ENCODE peak calls at places on chromosomes 16 and 17, in six cellular contexts. Z, L, Q, X, E and A are unnamed samples. For H3K4me1, the result is how much of the 10 kb centered on the place peaks cover.

GRCh38 chr17:48754500-48755261 is 26.1 kb upstream of the HOXB13 start:
- DNase-seq in Z (no peak), L (no peak), Q (no peak), X (no peak), E (no peak), A (no peak)

GRCh38 chr16:54031107-54031760 is 255.4 kb downstream of the IRX3 start:
- DNase-seq in Z (no peak), L (no peak), Q (no peak), X (no peak), E (no peak), A (no peak)

GRCh38 chr16:58046936-58047335 is 21.4 kb downstream of the MMP15 start:
- DNase-seq in Z (no peak), L (no peak), Q (no peak), X (no peak), E (no peak), A (no peak)

GRCh38 chr16:30185683-30186421 is 2.5 kb downstream of the CORO1A start:
- DNase-seq in Z (no peak), L (peak), Q (no peak), X (no peak), E (no peak), A (no peak)

GRCh38 chr16:7597677-7598076 is 265.0 kb downstream of the RBFOX1 start:
- DNase-seq in Z (no peak), L (no peak), Q (no peak), X (no peak), E (no peak), A (no peak)

GRCh38 chr17:64750891-64751677 is 89.0 kb upstream of the SMURF2 start:
- DNase-seq in Z (no peak), L (no peak), Q (no peak), X (no peak), E (no peak), A (no peak)

GRCh38 chr17:15409721-15410247 is 57.6 kb downstream of the CDRT4 start:
- DNase-seq in Z (no peak), L (no peak), Q (no peak), X (no peak), E (no peak), A (no peak)

GRCh38 chr17:1029196-1029911 is 32.4 kb downstream of the TIMM22 start:
- DNase-seq in Z (no peak), L (no peak), Q (no peak), X (no peak), E (no peak), A (no peak)

GRCh38 chr17:47844814-47845453 is 3.9 kb upstream of the SCRN2 start:
- DNase-seq in Z (no peak), L (no peak), Q (no peak), X (no peak), E (no peak), A (no peak)

DNA sequence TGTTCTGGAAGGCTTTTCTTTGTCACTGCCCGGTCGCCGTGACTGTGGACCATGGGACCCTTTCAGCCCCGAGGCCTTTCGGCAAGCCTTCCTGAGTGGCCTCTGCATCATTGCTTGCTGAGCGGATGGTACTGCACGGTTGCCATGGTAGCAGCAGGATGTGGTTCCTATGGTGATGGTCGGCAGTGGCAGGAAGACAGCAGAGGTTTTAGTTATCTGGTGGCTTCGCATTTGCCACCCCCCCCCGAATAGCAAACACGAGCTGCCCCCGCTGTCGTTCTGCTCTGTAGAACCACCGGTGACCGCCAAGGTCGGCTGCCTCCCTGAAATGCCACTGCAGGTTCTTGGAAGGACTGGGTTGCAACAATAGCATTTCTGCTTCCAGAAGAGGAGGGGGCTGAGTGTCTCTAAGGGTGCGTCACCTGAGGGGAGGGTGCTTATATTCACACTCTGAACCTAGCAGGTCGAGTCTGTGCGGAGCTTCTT is 76.6 kb downstream of the CMIP start:
- DNase-seq in Z (no peak), L (no peak), Q (no peak), X (peak), E (no peak), A (no peak)
- H3K4me1 ChIP-seq in Z (half or more), L (under half), Q (under half), X (under half), E (under half), A (under half)

GRCh38 chr16:84925092-84925772 is 86.1 kb downstream of the ZDHHC7 start:
- DNase-seq in Z (peak), L (no peak), Q (peak), X (peak), E (peak), A (peak)
- TF ChIP-seq ZNF274 in Z (no peak), L (no peak), Q (no peak), X (no peak), E (no peak), A (no peak)

DNA sequence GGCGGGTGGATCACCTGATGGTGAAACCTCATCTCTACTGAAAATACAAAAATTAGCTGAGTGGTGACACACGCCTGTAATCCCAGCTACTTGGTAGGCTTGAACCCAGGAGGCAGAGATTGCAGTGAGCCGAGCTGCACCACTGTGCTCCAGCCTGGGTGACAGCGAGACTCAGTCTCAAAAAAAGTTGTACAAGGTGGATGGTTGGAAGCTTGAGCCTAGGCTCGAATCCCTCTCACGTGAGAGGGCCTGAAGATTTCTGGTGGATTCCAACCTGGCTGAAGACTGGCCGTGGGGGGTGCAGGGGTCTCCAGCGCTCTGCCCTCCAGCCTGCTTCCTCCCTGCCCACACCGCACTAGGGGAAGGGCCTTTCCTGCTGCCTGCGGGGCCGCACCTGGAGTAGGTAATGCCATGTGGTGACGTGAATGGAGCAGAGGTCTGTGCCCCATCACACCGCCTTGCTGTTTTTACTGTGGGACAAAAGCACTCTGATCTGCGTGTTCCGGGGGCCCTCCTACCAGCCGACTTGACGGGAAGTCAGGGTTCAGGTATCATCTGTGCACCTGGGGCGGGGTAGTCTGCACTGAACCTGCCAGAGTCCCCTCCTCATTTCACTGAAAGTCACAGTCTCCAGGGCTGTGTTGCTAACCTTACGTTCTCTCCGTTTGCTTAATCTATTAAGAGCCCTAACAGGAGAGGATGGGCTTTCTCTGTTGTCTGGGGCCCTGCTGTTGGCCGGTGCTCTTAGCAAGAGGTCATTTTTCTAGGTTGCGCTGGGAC is 4.2 kb downstream of the RPL13 start:
- DNase-seq in Z (no peak), L (no peak), Q (peak), X (no peak), E (no peak), A (no peak)
- H3K4me3 ChIP-seq in Z (peak), L (peak), Q (peak), X (no peak), E (peak), A (no peak)

DNA sequence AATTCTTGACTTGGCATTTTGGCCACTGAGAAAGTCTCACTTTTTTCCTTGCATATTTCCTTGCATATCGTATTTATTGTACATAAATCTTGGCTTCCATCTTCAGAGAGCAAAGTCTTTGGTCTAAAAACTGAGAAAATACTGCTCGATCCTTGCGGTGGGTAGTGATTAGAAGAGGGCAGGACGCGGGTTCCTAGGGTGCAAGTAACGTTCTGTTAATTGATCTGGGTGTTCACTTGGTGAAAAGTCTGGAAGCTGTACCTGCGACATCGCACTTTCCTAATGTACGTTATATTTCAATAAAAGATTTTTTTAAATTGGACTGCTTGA is 758 bp upstream of the UBALD2 start:
- DNase-seq in Z (no peak), L (no peak), Q (no peak), X (no peak), E (no peak), A (no peak)
- H3K4me1 ChIP-seq in Z (under half), L (half or more), Q (half or more), X (under half), E (under half), A (under half)

DNA sequence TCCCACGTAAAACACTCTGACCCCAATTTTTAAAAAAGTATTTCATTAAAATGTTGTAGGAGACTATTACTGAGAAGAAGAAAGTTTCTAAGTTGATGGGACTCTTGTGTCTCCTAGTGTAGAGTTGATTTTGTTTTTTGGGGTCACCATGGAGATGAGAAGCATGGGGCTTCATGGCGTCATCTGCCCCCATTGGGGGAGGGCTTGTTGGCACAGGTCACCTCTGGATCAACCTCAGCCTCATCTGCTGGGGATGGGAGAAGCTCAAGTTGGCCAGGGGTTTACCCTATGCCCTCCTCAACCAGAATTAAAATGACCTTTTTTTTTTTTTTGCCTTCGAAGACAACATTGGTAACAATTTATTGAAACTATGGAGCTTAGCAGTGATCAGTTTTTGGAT is 28.3 kb downstream of the MSI2 start:
- DNase-seq in Z (no peak), L (no peak), Q (no peak), X (peak), E (no peak), A (no peak)
- TF ChIP-seq ZNF274 in Z (no peak), L (no peak), Q (no peak), X (no peak), E (no peak), A (no peak)

DNA sequence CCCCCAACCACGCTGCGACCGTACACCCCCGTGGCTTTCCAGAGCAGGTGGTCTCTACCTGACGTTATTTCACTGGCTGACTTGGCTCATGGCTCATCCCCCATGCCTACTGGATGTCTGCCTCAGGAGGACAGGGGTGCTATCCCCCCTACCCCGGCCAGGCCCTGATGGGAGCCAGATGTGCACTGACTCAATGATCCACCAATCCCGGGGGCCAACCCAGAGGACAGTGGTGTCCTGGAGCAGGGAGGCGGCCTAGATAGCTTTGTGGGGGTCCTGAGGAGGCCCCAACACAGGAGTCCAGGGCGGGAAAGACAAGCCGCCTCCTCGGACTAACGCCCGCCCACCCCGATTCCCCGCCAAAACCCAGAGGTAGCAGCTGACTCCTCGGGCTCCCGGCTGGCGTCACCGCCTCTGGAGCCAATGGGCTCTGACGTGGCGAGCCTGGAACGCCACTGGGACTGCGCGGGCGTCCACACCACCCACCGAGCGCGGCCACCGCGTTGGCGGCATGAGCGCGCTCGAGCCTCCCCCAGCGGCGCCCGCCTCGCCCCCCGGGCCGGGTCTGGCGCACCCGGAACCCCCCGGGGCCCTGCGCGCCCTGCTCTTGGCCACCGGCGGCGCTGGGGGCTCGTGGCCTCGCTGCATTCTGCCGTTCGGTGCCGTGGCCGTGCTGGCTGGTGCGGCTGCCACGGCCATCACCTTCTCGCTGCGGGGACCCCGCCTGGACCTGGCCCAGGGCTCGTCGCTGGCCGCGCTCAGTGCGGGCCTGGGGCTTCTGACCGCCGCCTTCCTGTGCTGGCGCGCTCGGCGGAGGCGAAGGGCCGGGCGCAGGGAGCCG is 3.6 kb upstream of the NTN3 start:
- DNase-seq in Z (peak), L (no peak), Q (no peak), X (no peak), E (no peak), A (no peak)
- H3K4me3 ChIP-seq in Z (peak), L (peak), Q (peak), X (no peak), E (peak), A (peak)

DNA sequence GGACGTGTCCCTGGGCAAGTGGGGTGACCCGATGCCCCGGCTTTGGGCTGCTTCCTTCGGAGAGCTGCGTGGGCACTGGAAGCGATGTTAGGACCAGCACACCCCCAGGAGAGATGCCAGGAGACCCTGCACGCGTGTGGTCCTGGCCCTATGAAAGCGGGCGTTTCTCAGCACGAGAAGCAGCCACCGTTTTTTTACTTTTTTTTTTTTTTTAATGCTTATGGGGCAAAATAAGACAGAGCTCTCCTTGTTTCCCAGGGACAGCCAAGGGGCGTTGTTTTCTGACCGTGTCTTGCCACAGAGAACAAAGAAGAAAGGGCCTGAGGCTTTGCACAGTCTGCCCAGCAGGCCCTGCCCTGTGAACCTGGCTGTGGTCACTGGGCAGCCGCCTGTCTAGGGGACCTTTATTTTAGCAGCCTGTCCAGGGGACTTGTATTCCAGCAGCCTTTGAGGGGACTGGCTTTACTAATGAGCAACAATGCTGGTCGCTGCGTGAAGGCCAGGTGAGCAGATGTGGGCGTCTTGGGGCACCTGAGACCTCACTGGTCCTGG is 996 bp downstream of the SLC25A10 start:
- DNase-seq in Z (no peak), L (no peak), Q (peak), X (no peak), E (no peak), A (no peak)
- H3K4me1 ChIP-seq in Z (under half), L (under half), Q (under half), X (half or more), E (under half), A (under half)

DNA sequence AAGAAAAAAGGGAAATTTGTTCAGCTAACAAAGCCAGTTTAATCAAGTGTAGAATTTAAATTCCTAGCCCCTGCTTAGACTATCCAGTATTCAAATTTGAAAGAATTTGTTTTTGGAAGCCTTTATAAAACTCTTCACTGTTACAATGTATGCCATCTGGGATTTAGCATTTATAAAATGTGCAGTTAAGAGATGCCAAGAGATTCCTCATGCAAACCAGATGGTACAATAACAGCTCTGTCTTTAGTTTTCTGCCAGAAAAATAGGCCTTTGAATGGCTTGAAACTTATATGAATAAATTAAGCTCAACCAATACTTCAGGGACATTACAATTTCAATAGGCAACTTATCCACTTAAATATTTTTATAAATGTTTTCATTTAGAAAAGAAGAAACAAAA is 6.8 kb upstream of the ANKS4B start:
- DNase-seq in Z (no peak), L (no peak), Q (no peak), X (no peak), E (no peak), A (no peak)
- TF ChIP-seq ZNF274 in Z (no peak), L (no peak), Q (no peak), X (no peak), E (no peak), A (no peak)

GRCh38 chr16:85481738-85482137 is 131.4 kb upstream of the GSE1 start:
- DNase-seq in Z (no peak), L (no peak), Q (no peak), X (no peak), E (no peak), A (no peak)

GRCh38 chr16:85481206-85481605 is 131.9 kb upstream of the GSE1 start:
- DNase-seq in Z (no peak), L (no peak), Q (no peak), X (no peak), E (no peak), A (no peak)

GRCh38 chr16:85479972-85480726 is 133.0 kb upstream of the GSE1 start:
- DNase-seq in Z (no peak), L (no peak), Q (no peak), X (no peak), E (no peak), A (no peak)

GRCh38 chr16:85483424-85483823 is 129.7 kb upstream of the GSE1 start:
- DNase-seq in Z (no peak), L (no peak), Q (no peak), X (no peak), E (no peak), A (no peak)

DNA sequence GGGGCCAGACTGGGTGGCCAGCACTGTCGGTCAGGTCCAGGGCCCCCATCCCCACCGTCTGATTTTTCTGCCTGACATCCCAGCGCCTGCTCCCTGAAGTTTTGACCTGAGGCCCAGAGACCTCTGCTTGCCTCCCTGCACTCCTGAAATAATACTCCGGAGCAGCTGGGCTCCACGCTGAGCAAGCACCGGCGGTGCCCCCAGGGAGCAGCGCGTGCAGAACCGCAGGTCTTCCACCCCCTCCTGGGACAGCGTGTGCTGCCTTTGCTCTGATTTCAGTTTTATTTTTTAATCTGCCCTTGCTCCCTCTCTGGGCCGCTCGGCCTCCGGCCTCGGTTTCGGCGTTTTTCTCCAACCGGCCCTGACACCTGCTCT is 132.4 kb upstream of the GSE1 start:
- DNase-seq in Z (no peak), L (no peak), Q (no peak), X (no peak), E (no peak), A (no peak)
- H3K4me3 ChIP-seq in Z (no peak), L (no peak), Q (no peak), X (no peak), E (no peak), A (no peak)

GRCh38 chr16:89318430-89318758 is 100.9 kb downstream of the ZNF778 start:
- DNase-seq in Z (no peak), L (no peak), Q (no peak), X (no peak), E (no peak), A (no peak)

GRCh38 chr16:89315791-89316581 is 98.5 kb downstream of the ZNF778 start:
- DNase-seq in Z (no peak), L (peak), Q (peak), X (no peak), E (no peak), A (no peak)

GRCh38 chr16:89317729-89318429 is 100.4 kb downstream of the ZNF778 start:
- DNase-seq in Z (no peak), L (no peak), Q (no peak), X (no peak), E (no peak), A (no peak)

GRCh38 chr16:89316701-89317100 is 99.2 kb downstream of the ZNF778 start:
- DNase-seq in Z (no peak), L (no peak), Q (no peak), X (no peak), E (no peak), A (no peak)

DNA sequence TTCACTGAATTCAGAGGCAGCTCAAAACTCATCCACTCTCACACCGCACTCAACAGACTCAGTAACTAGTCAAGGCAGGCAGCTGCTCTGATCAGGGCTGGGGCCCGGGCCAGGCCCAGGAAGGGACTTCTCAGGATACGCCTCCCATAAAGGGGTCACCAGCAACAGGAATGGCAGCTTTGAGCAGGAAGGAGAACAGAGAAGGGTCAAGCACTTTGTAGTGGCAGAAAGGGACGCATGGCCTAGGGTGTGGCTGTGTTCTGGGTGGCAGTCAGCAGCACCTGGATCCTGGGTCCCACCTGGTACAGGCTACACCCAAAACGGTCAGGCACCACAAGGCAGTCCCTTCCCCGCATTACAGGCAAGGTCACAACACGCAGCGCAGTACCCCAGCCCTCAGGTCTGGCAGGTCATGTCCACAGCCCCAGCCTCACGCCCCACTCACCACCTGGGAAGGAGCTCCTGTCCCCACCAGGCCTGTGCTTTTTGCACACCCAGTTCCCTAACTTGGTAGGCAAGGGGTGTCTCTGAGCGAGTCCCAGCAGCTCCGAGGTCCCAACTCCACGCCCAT is 99.7 kb downstream of the ZNF778 start:
- DNase-seq in Z (no peak), L (no peak), Q (no peak), X (no peak), E (no peak), A (no peak)
- H3K4me1 ChIP-seq in Z (half or more), L (half or more), Q (under half), X (half or more), E (under half), A (half or more)